ENCODE peak calls at places on chromosomes 3 and 15, in eight cellular contexts. One of them, this sample, is unnamed.

GRCh38 chr15:67911727-67912126 is 71.9 kb upstream of the RNU6-1 start:
- DNase-seq in right lobe of liver: no peak
- DNase-seq in naive thymus-derived CD4-positive, alpha-beta T cell: no peak
- DNase-seq in colonic mucosa: no peak
- DNase-seq in caudate nucleus: no peak
- DNase-seq in tibial artery: no peak
- DNase-seq in mammary epithelial cell: no peak
- DNase-seq in Peyer's patch: no peak
- DNase-seq in this sample: no peak

GRCh38 chr15:43204016-43204901 is 16.6 kb downstream of the EPB42 start:
- DNase-seq in right lobe of liver: no peak
- DNase-seq in naive thymus-derived CD4-positive, alpha-beta T cell: peak
- DNase-seq in colonic mucosa: peak
- DNase-seq in caudate nucleus: peak
- DNase-seq in tibial artery: no peak
- DNase-seq in mammary epithelial cell: peak
- DNase-seq in Peyer's patch: peak
- DNase-seq in this sample: peak

GRCh38 chr3:20042331-20042730 is 2.1 kb downstream of the KAT2B start:
- DNase-seq in right lobe of liver: no peak
- DNase-seq in naive thymus-derived CD4-positive, alpha-beta T cell: no peak
- DNase-seq in colonic mucosa: no peak
- DNase-seq in caudate nucleus: no peak
- DNase-seq in tibial artery: no peak
- DNase-seq in mammary epithelial cell: no peak
- DNase-seq in Peyer's patch: no peak
- DNase-seq in this sample: no peak

GRCh38 chr3:87793322-87793877 is 265.4 kb downstream of the CGGBP1 start:
- DNase-seq in right lobe of liver: no peak
- DNase-seq in naive thymus-derived CD4-positive, alpha-beta T cell: no peak
- DNase-seq in colonic mucosa: no peak
- DNase-seq in caudate nucleus: no peak
- DNase-seq in tibial artery: no peak
- DNase-seq in mammary epithelial cell: no peak
- DNase-seq in Peyer's patch: no peak
- DNase-seq in this sample: peak

GRCh38 chr3:104939196-104939595 is 427.5 kb upstream of the ALCAM start:
- DNase-seq in right lobe of liver: no peak
- DNase-seq in naive thymus-derived CD4-positive, alpha-beta T cell: no peak
- DNase-seq in colonic mucosa: no peak
- DNase-seq in caudate nucleus: no peak
- DNase-seq in tibial artery: no peak
- DNase-seq in mammary epithelial cell: no peak
- DNase-seq in Peyer's patch: no peak
- DNase-seq in this sample: no peak

GRCh38 chr3:8739757-8740508 is 6.3 kb downstream of the CAV3 start:
- DNase-seq in right lobe of liver: no peak
- DNase-seq in naive thymus-derived CD4-positive, alpha-beta T cell: no peak
- DNase-seq in colonic mucosa: no peak
- DNase-seq in caudate nucleus: no peak
- DNase-seq in tibial artery: no peak
- DNase-seq in mammary epithelial cell: peak
- DNase-seq in Peyer's patch: no peak
- DNase-seq in this sample: no peak

GRCh38 chr3:56365905-56366640 is 102.2 kb downstream of the ERC2 start:
- DNase-seq in right lobe of liver: peak
- DNase-seq in naive thymus-derived CD4-positive, alpha-beta T cell: no peak
- DNase-seq in colonic mucosa: no peak
- DNase-seq in caudate nucleus: peak
- DNase-seq in tibial artery: no peak
- DNase-seq in mammary epithelial cell: no peak
- DNase-seq in Peyer's patch: no peak
- DNase-seq in this sample: no peak

GRCh38 chr15:49813615-49814014 is 192.8 kb downstream of the DTWD1 start:
- DNase-seq in right lobe of liver: no peak
- DNase-seq in naive thymus-derived CD4-positive, alpha-beta T cell: no peak
- DNase-seq in colonic mucosa: no peak
- DNase-seq in caudate nucleus: no peak
- DNase-seq in tibial artery: no peak
- DNase-seq in mammary epithelial cell: no peak
- DNase-seq in Peyer's patch: no peak
- DNase-seq in this sample: no peak

GRCh38 chr15:72183781-72184164 is 13.8 kb downstream of the GRAMD2A start:
- DNase-seq in right lobe of liver: no peak
- DNase-seq in naive thymus-derived CD4-positive, alpha-beta T cell: no peak
- DNase-seq in colonic mucosa: no peak
- DNase-seq in caudate nucleus: no peak
- DNase-seq in tibial artery: no peak
- DNase-seq in mammary epithelial cell: no peak
- DNase-seq in Peyer's patch: no peak
- DNase-seq in this sample: no peak

GRCh38 chr15:75188499-75188898 is 13.2 kb upstream of the C15orf39 start:
- DNase-seq in right lobe of liver: no peak
- DNase-seq in naive thymus-derived CD4-positive, alpha-beta T cell: no peak
- DNase-seq in colonic mucosa: no peak
- DNase-seq in caudate nucleus: no peak
- DNase-seq in tibial artery: no peak
- DNase-seq in mammary epithelial cell: no peak
- DNase-seq in Peyer's patch: no peak
- DNase-seq in this sample: no peak

GRCh38 chr3:172561894-172562664 is 38.8 kb upstream of the TNFSF10 start:
- DNase-seq in right lobe of liver: no peak
- DNase-seq in naive thymus-derived CD4-positive, alpha-beta T cell: no peak
- DNase-seq in colonic mucosa: peak
- DNase-seq in caudate nucleus: no peak
- DNase-seq in tibial artery: no peak
- DNase-seq in mammary epithelial cell: peak
- DNase-seq in Peyer's patch: no peak
- DNase-seq in this sample: no peak

GRCh38 chr3:33146791-33147445 is 33.1 kb downstream of the CRTAP start:
- DNase-seq in right lobe of liver: no peak
- DNase-seq in naive thymus-derived CD4-positive, alpha-beta T cell: no peak
- DNase-seq in colonic mucosa: no peak
- DNase-seq in caudate nucleus: peak
- DNase-seq in tibial artery: no peak
- DNase-seq in mammary epithelial cell: no peak
- DNase-seq in Peyer's patch: no peak
- DNase-seq in this sample: no peak

DNA sequence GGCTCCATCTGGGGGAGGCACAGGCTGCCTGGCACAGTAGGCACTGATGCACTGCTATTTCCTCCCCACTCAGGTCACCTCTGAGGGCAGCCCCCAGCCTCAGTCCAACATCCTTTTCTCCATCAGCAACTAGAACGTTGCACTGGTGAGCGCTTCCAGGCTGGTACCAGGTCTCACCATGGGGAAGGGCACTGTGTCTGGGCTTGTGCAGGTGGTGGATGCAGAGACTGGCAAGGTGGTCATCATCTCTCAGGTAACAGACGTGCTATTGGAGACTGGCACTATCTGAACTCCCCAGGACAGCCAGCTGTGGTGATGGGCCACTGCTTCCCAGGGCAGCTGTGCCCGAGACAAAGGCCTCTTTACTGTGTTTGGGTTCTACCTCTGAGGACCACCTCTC is 8.3 kb upstream of the TXNRD3 start:
- DNase-seq in right lobe of liver: no peak
- DNase-seq in naive thymus-derived CD4-positive, alpha-beta T cell: no peak
- DNase-seq in colonic mucosa: no peak
- DNase-seq in caudate nucleus: no peak
- DNase-seq in tibial artery: no peak
- DNase-seq in mammary epithelial cell: no peak
- DNase-seq in Peyer's patch: no peak
- DNase-seq in this sample: no peak
- H3K27ac ChIP-seq in right lobe of liver: no peak
- H3K27ac ChIP-seq in naive thymus-derived CD4-positive, alpha-beta T cell: no peak
- H3K27ac ChIP-seq in colonic mucosa: no peak
- H3K27ac ChIP-seq in caudate nucleus: no peak
- H3K27ac ChIP-seq in tibial artery: no peak
- H3K27ac ChIP-seq in mammary epithelial cell: no peak
- H3K27ac ChIP-seq in Peyer's patch: no peak
- H3K27ac ChIP-seq in this sample: no peak

GRCh38 chr3:57948080-57948671 is 60.0 kb upstream of the FLNB start:
- DNase-seq in right lobe of liver: no peak
- DNase-seq in naive thymus-derived CD4-positive, alpha-beta T cell: no peak
- DNase-seq in colonic mucosa: no peak
- DNase-seq in caudate nucleus: peak
- DNase-seq in tibial artery: peak
- DNase-seq in mammary epithelial cell: no peak
- DNase-seq in Peyer's patch: no peak
- DNase-seq in this sample: peak

GRCh38 chr3:57949779-57950618 is 58.2 kb upstream of the FLNB start:
- DNase-seq in right lobe of liver: no peak
- DNase-seq in naive thymus-derived CD4-positive, alpha-beta T cell: no peak
- DNase-seq in colonic mucosa: no peak
- DNase-seq in caudate nucleus: no peak
- DNase-seq in tibial artery: peak
- DNase-seq in mammary epithelial cell: peak
- DNase-seq in Peyer's patch: no peak
- DNase-seq in this sample: no peak

GRCh38 chr3:57949344-57949743 is 58.9 kb upstream of the FLNB start:
- DNase-seq in right lobe of liver: no peak
- DNase-seq in naive thymus-derived CD4-positive, alpha-beta T cell: no peak
- DNase-seq in colonic mucosa: no peak
- DNase-seq in caudate nucleus: no peak
- DNase-seq in tibial artery: no peak
- DNase-seq in mammary epithelial cell: no peak
- DNase-seq in Peyer's patch: no peak
- DNase-seq in this sample: no peak

GRCh38 chr3:57946970-57947381 is 61.2 kb upstream of the FLNB start:
- DNase-seq in right lobe of liver: no peak
- DNase-seq in naive thymus-derived CD4-positive, alpha-beta T cell: no peak
- DNase-seq in colonic mucosa: no peak
- DNase-seq in caudate nucleus: no peak
- DNase-seq in tibial artery: peak
- DNase-seq in mammary epithelial cell: no peak
- DNase-seq in Peyer's patch: no peak
- DNase-seq in this sample: no peak

GRCh38 chr3:57948782-57949242 is 59.4 kb upstream of the FLNB start:
- DNase-seq in right lobe of liver: no peak
- DNase-seq in naive thymus-derived CD4-positive, alpha-beta T cell: no peak
- DNase-seq in colonic mucosa: no peak
- DNase-seq in caudate nucleus: peak
- DNase-seq in tibial artery: peak
- DNase-seq in mammary epithelial cell: peak
- DNase-seq in Peyer's patch: no peak
- DNase-seq in this sample: no peak
- H3K27ac ChIP-seq in right lobe of liver: no peak
- H3K27ac ChIP-seq in naive thymus-derived CD4-positive, alpha-beta T cell: no peak
- H3K27ac ChIP-seq in colonic mucosa: no peak
- H3K27ac ChIP-seq in caudate nucleus: no peak
- H3K27ac ChIP-seq in tibial artery: peak
- H3K27ac ChIP-seq in mammary epithelial cell: no peak
- H3K27ac ChIP-seq in Peyer's patch: no peak
- H3K27ac ChIP-seq in this sample: no peak

DNA sequence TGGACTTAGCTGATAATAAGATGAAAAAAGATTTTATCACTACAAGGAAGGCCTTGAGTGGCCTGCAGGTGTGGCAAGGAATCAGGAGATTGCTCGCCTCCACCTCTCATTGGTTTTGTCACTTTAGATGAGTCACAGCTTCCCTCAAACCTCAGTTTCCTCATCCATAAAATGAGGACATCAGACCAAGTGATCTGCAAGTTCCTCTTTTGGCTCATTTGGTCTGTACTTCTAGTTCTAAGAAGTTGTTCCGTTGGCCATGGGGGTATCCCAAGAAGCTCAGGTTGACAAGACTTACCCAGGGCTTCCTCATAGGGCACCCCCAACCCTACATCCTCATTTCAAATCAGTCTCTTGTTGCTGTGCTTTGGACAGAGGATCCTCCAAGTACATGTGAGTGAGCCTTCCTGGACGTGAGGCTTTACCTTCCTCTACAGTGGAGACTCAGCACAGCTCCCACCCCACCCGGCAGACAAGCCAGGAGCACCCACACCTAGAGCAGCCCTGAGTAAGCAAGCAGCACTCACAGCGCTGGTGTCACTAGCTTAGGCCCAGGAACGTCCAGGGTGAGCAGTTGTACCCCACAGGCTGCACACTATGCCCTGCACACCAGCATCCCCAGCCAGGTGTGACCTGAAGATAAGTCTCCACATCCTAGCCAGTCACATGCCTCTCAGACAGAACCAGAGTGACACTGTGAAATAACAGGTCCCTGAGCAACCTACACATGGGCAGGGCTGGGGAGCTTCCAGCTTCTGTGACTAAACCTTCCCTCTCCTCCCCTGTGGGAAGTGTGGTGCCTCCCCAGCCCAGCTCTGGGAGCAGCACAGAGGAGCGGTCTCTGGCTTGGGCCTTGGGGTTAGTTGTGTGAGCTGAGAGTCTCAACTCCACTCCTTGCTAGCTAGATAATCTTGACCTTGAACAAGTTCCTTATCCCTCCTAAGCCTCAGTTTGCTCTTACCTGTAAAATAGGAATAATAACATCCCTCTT is 253.8 kb downstream of the UACA start:
- DNase-seq in right lobe of liver: no peak
- DNase-seq in naive thymus-derived CD4-positive, alpha-beta T cell: no peak
- DNase-seq in colonic mucosa: no peak
- DNase-seq in caudate nucleus: no peak
- DNase-seq in tibial artery: no peak
- DNase-seq in mammary epithelial cell: no peak
- DNase-seq in Peyer's patch: no peak
- DNase-seq in this sample: no peak
- H3K27ac ChIP-seq in right lobe of liver: no peak
- H3K27ac ChIP-seq in naive thymus-derived CD4-positive, alpha-beta T cell: no peak
- H3K27ac ChIP-seq in colonic mucosa: no peak
- H3K27ac ChIP-seq in caudate nucleus: no peak
- H3K27ac ChIP-seq in tibial artery: no peak
- H3K27ac ChIP-seq in mammary epithelial cell: no peak
- H3K27ac ChIP-seq in Peyer's patch: no peak
- H3K27ac ChIP-seq in this sample: no peak

GRCh38 chr15:39191871-39192281 is 389.0 kb upstream of the THBS1 start:
- DNase-seq in right lobe of liver: no peak
- DNase-seq in naive thymus-derived CD4-positive, alpha-beta T cell: no peak
- DNase-seq in colonic mucosa: no peak
- DNase-seq in caudate nucleus: no peak
- DNase-seq in tibial artery: no peak
- DNase-seq in mammary epithelial cell: peak
- DNase-seq in Peyer's patch: no peak
- DNase-seq in this sample: no peak

GRCh38 chr15:39194431-39194830 is 386.4 kb upstream of the THBS1 start:
- DNase-seq in right lobe of liver: no peak
- DNase-seq in naive thymus-derived CD4-positive, alpha-beta T cell: no peak
- DNase-seq in colonic mucosa: no peak
- DNase-seq in caudate nucleus: no peak
- DNase-seq in tibial artery: no peak
- DNase-seq in mammary epithelial cell: no peak
- DNase-seq in Peyer's patch: no peak
- DNase-seq in this sample: no peak

GRCh38 chr15:39193611-39194010 is 387.3 kb upstream of the THBS1 start:
- DNase-seq in right lobe of liver: no peak
- DNase-seq in naive thymus-derived CD4-positive, alpha-beta T cell: no peak
- DNase-seq in colonic mucosa: no peak
- DNase-seq in caudate nucleus: no peak
- DNase-seq in tibial artery: no peak
- DNase-seq in mammary epithelial cell: no peak
- DNase-seq in Peyer's patch: no peak
- DNase-seq in this sample: no peak

GRCh38 chr15:39192376-39192775 is 388.5 kb upstream of the THBS1 start:
- DNase-seq in right lobe of liver: no peak
- DNase-seq in naive thymus-derived CD4-positive, alpha-beta T cell: no peak
- DNase-seq in colonic mucosa: no peak
- DNase-seq in caudate nucleus: no peak
- DNase-seq in tibial artery: no peak
- DNase-seq in mammary epithelial cell: no peak
- DNase-seq in Peyer's patch: no peak
- DNase-seq in this sample: no peak

GRCh38 chr15:39192979-39193559 is 387.8 kb upstream of the THBS1 start:
- DNase-seq in right lobe of liver: no peak
- DNase-seq in naive thymus-derived CD4-positive, alpha-beta T cell: no peak
- DNase-seq in colonic mucosa: no peak
- DNase-seq in caudate nucleus: no peak
- DNase-seq in tibial artery: no peak
- DNase-seq in mammary epithelial cell: no peak
- DNase-seq in Peyer's patch: no peak
- DNase-seq in this sample: no peak
- H3K27ac ChIP-seq in right lobe of liver: no peak
- H3K27ac ChIP-seq in naive thymus-derived CD4-positive, alpha-beta T cell: no peak
- H3K27ac ChIP-seq in colonic mucosa: no peak
- H3K27ac ChIP-seq in caudate nucleus: no peak
- H3K27ac ChIP-seq in tibial artery: no peak
- H3K27ac ChIP-seq in mammary epithelial cell: peak
- H3K27ac ChIP-seq in Peyer's patch: no peak
- H3K27ac ChIP-seq in this sample: no peak